ENCODE peak calls at places on chromosomes 12 and 14, in eight cellular contexts. P, R, O, H, A, B, F and D are unnamed samples. For H3K4me1, the result is how much of the 10 kb centered on the place peaks cover.

GRCh38 chr14:64680013-64680674 is 24.1 kb upstream of the PLEKHG3 start:
- DNase-seq in H (no peak), R (peak), A (peak), B (no peak), O (no peak), F (peak), P (no peak), D (no peak)

GRCh38 chr14:100524933-100525243 is 62.3 kb downstream of the BEGAIN start:
- DNase-seq in A (no peak), F (no peak), O (peak), P (no peak), H (peak), R (peak), B (peak), D (no peak)

GRCh38 chr14:76227450-76228050 is 75.8 kb downstream of the GPATCH2L start:
- DNase-seq in B (no peak), F (peak), H (no peak), P (no peak), A (no peak), O (no peak), R (no peak), D (no peak)

GRCh38 chr14:61343991-61344405 is 22.6 kb downstream of the PRKCH start:
- DNase-seq in R (no peak), A (no peak), P (no peak), F (no peak), O (no peak), B (no peak), H (no peak), D (peak)

GRCh38 chr12:113873741-113874140 is 92.4 kb downstream of the RBM19 start:
- DNase-seq in F (no peak), A (no peak), O (no peak), P (no peak), H (no peak), B (no peak), R (no peak), D (no peak)

GRCh38 chr12:12733118-12733517 is 15.9 kb downstream of the CDKN1B start:
- DNase-seq in O (no peak), R (no peak), B (no peak), F (no peak), A (no peak), P (no peak), H (no peak), D (no peak)

GRCh38 chr14:76768201-76768656 is 7.0 kb downstream of the VASH1 start:
- DNase-seq in F (no peak), H (peak), P (peak), O (no peak), A (no peak), R (peak), B (no peak), D (peak)

GRCh38 chr14:81400852-81401251 is 728 bp upstream of the STON2 start:
- DNase-seq in R (peak), O (peak), A (peak), F (peak), H (no peak), B (peak), P (peak), D (no peak)

GRCh38 chr14:95674613-95675012 is 11.6 kb upstream of the TCL1B start:
- DNase-seq in F (no peak), R (no peak), P (no peak), A (no peak), O (no peak), B (no peak), H (no peak), D (no peak)

GRCh38 chr12:67649165-67650126 is 901 bp downstream of the DYRK2 start:
- DNase-seq in H (peak), F (no peak), O (peak), B (peak), A (no peak), P (no peak), R (peak), D (peak)

GRCh38 chr14:100288382-100289185 is 17.7 kb downstream of the SLC25A29 start:
- DNase-seq in R (no peak), P (no peak), H (no peak), A (no peak), B (no peak), O (peak), F (no peak), D (no peak)

GRCh38 chr14:86310148-86310547 is 780.2 kb downstream of the FLRT2 start:
- DNase-seq in B (no peak), F (no peak), R (no peak), O (no peak), P (no peak), H (no peak), A (no peak), D (no peak)

GRCh38 chr14:103574104-103574503 is 11.3 kb downstream of the COA8 start:
- DNase-seq in P (no peak), H (no peak), B (no peak), O (no peak), R (no peak), F (no peak), A (no peak), D (no peak)

GRCh38 chr14:103581206-103581605 is 18.4 kb downstream of the COA8 start:
- DNase-seq in B (no peak), O (no peak), A (no peak), F (no peak), P (no peak), H (no peak), R (no peak), D (no peak)

GRCh38 chr14:103578401-103579075 is 15.8 kb downstream of the COA8 start:
- DNase-seq in R (no peak), O (no peak), P (no peak), F (no peak), B (no peak), H (no peak), A (no peak), D (no peak)

GRCh38 chr14:103574707-103575285 is 12.0 kb downstream of the COA8 start:
- DNase-seq in F (peak), B (no peak), R (no peak), H (no peak), P (no peak), O (no peak), A (no peak), D (no peak)

DNA sequence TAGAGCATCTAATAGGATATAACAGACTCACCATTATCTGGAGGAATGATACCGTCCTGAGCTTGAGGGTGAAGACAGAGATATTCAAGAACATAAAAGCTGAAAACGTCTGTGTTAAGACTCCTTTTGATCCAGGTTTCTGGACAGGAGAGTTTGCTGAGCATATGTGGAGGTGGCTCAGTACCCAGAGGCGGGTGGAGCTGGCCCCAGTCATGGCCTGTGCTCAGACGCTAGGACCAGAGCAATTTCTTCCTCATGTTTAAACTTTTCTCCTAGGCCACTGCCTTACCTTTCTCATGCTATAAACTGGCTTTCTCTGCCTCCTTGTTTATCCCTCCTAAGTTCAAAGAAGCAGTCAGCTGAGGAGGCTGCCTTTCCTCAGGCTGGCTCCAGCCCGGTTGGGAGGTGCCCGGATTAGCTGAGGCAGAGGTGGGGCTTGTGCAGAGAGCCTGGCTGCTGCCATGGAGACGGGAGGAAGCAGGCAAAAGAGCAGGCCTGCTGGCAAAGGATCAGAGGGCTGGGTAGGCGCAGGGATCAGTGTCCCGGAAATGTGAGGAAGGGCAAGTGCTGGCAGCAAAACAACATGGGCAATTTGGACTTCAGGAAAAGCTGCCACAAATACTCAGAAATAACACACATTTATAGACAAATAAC is 13.7 kb downstream of the COA8 start:
- DNase-seq in R (peak), F (peak), H (peak), A (no peak), B (peak), P (peak), O (peak), D (no peak)
- H3K4me1 ChIP-seq in R (under half), F (under half), H (under half), A (under half), B (under half), P (under half), O (under half), D (under half)

GRCh38 chr12:108815875-108816594 is 41.3 kb downstream of the SSH1 start:
- DNase-seq in P (no peak), B (no peak), A (peak), O (no peak), H (no peak), F (no peak), R (peak), D (no peak)

GRCh38 chr12:108816652-108817335 is 40.6 kb downstream of the SSH1 start:
- DNase-seq in H (no peak), B (no peak), P (no peak), R (peak), A (no peak), O (no peak), F (no peak), D (no peak)

GRCh38 chr12:108814462-108815211 is 42.7 kb downstream of the SSH1 start:
- DNase-seq in F (no peak), O (no peak), R (peak), B (no peak), H (no peak), P (no peak), A (peak), D (no peak)

GRCh38 chr12:108817909-108818308 is 39.5 kb downstream of the SSH1 start:
- DNase-seq in H (no peak), A (no peak), R (peak), F (no peak), B (no peak), O (no peak), P (no peak), D (no peak)

GRCh38 chr12:108815369-108815768 is 42.0 kb downstream of the SSH1 start:
- DNase-seq in R (peak), O (no peak), F (no peak), H (no peak), B (no peak), P (no peak), A (no peak), D (no peak)
- H3K27ac ChIP-seq in R (no peak), O (peak), F (no peak), H (no peak), B (no peak), P (peak), A (peak), D (no peak)

GRCh38 chr14:105168979-105169507 is 467 bp upstream of the JAG2 start:
- DNase-seq in B (no peak), F (no peak), R (no peak), P (no peak), H (peak), O (no peak), A (no peak), D (peak)
- H3K4me1 ChIP-seq in B (under half), F (under half), R (under half), P (under half), H (under half), O (half or more), A (under half), D (under half)

DNA sequence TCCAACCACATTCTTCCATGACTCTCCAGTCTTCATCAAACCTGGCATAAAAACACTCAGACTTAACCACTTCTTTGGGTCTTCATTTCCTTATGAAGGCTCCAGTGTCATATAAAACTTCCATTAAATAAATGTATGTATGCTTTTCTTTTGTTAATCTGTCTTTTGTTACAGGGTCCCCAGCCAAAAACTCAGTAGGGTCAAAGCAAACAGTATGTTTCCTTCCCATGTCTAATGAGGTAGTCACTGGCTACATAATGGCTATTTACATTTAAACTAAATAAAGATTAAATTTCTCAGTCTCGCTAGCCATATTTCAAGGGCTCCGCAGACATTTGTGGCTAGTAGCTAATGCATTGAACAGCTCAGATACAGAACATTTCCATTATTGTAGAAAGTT is 40.1 kb upstream of the STAB2 start:
- DNase-seq in F (no peak), H (no peak), P (no peak), B (no peak), R (no peak), A (no peak), O (no peak), D (no peak)
- H3K27ac ChIP-seq in F (no peak), H (no peak), P (no peak), B (no peak), R (no peak), A (no peak), O (no peak), D (no peak)

GRCh38 chr14:94469261-94469660 is 6.7 kb downstream of the SERPINA9 start:
- DNase-seq in A (no peak), O (peak), R (no peak), F (no peak), P (no peak), B (peak), H (no peak), D (no peak)

GRCh38 chr14:94464290-94464689 is 11.7 kb upstream of the SERPINA11 start:
- DNase-seq in R (no peak), H (no peak), F (no peak), O (no peak), P (no peak), B (no peak), A (no peak), D (no peak)

GRCh38 chr14:94465042-94465441 is 11.0 kb downstream of the SERPINA9 start:
- DNase-seq in B (no peak), F (no peak), P (no peak), R (no peak), H (no peak), A (no peak), O (peak), D (no peak)

GRCh38 chr14:94467728-94468520 is 8.1 kb downstream of the SERPINA9 start:
- DNase-seq in B (no peak), A (no peak), P (no peak), F (no peak), O (no peak), R (no peak), H (no peak), D (no peak)

GRCh38 chr14:94466706-94467370 is 9.2 kb downstream of the SERPINA9 start:
- DNase-seq in A (no peak), H (no peak), P (no peak), R (no peak), O (peak), F (no peak), B (no peak), D (no peak)
- H3K4me1 ChIP-seq in A (under half), H (under half), P (under half), R (under half), O (under half), F (under half), B (under half), D (under half)

GRCh38 chr12:6773662-6774351 is 1.5 kb downstream of the LAG3 start:
- DNase-seq in F (no peak), R (no peak), H (peak), B (no peak), P (no peak), O (no peak), A (no peak), D (no peak)

GRCh38 chr12:6775185-6775770 is 3.0 kb downstream of the LAG3 start:
- DNase-seq in A (no peak), F (no peak), R (no peak), P (no peak), O (no peak), B (no peak), H (no peak), D (no peak)

GRCh38 chr12:6772729-6773661 is 675 bp downstream of the LAG3 start:
- DNase-seq in A (no peak), F (no peak), H (no peak), R (no peak), O (no peak), P (no peak), B (no peak), D (no peak)

GRCh38 chr12:6775775-6776174 is 3.5 kb downstream of the LAG3 start:
- DNase-seq in B (no peak), F (no peak), R (no peak), H (no peak), O (no peak), A (no peak), P (no peak), D (no peak)

GRCh38 chr12:6774557-6775062 is 2.3 kb downstream of the LAG3 start:
- DNase-seq in O (no peak), R (no peak), H (no peak), A (no peak), P (no peak), F (no peak), B (no peak), D (peak)
- H3K27ac ChIP-seq in O (no peak), R (no peak), H (no peak), A (no peak), P (no peak), F (no peak), B (no peak), D (peak)

GRCh38 chr12:92543872-92544271 is 158.9 kb upstream of the PLEKHG7 start:
- DNase-seq in P (no peak), B (no peak), R (no peak), H (peak), A (no peak), F (no peak), O (no peak), D (no peak)

GRCh38 chr12:92541024-92541423 is 161.8 kb upstream of the PLEKHG7 start:
- DNase-seq in H (no peak), P (no peak), O (no peak), R (no peak), A (no peak), B (no peak), F (no peak), D (no peak)

GRCh38 chr12:92544321-92544720 is 158.5 kb upstream of the PLEKHG7 start:
- DNase-seq in H (no peak), O (no peak), F (no peak), A (no peak), P (no peak), R (no peak), B (no peak), D (no peak)

GRCh38 chr12:92546259-92546825 is 156.4 kb upstream of the PLEKHG7 start:
- DNase-seq in F (no peak), O (no peak), B (no peak), R (no peak), P (no peak), A (no peak), H (no peak), D (no peak)

GRCh38 chr12:92543359-92543758 is 159.4 kb upstream of the PLEKHG7 start:
- DNase-seq in B (no peak), A (no peak), O (no peak), P (no peak), R (no peak), H (peak), F (peak), D (no peak)
- H3K4me1 ChIP-seq in B (under half), A (under half), O (under half), P (under half), R (under half), H (under half), F (half or more), D (under half)

DNA sequence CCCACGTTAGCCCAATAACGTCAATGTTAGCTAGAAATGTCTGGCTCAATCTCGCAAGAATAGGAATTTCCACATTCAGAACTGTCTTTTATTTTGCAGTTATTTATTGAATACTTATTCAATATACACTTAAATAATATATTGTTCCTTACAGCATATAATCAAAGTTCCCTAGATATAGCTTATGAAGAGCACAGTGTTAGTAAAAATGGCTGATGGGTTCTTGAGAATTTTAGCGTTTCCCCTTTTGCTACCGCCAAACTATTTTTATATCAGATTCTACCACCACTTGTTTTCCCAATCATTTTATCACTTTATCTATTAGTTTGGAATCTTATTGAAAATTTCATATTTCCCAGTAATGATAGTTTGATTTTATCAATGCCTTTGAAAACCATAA is 12.7 kb downstream of the EPS8 start:
- DNase-seq in H (no peak), O (no peak), P (no peak), R (no peak), A (no peak), B (no peak), F (no peak), D (no peak)
- H3K27ac ChIP-seq in H (no peak), O (no peak), P (no peak), R (no peak), A (no peak), B (no peak), F (no peak), D (no peak)

GRCh38 chr12:6769681-6770080 is 2.6 kb upstream of the LAG3 start:
- DNase-seq in H (no peak), B (no peak), A (no peak), O (no peak), F (no peak), P (no peak), R (no peak), D (no peak)
- H3K4me1 ChIP-seq in H (under half), B (half or more), A (under half), O (half or more), F (under half), P (under half), R (under half), D (half or more)